ENCODE peak calls at places on chromosomes 11 and 22, in four cellular contexts. A is left lung; O is naive thymus-derived CD4-positive, alpha-beta T cell; E is left ventricle myocardium inferior. H is an unnamed sample. For H3K9me3, the result is how much of the 10 kb centered on the place peaks cover.

GRCh38 chr11:8063319-8063718 is 17.7 kb upstream of the TUB start:
- DNase-seq in E (no peak), A (no peak), O (no peak), H (no peak)

GRCh38 chr11:27209562-27210005 is 153.4 kb downstream of the CCDC34 start:
- DNase-seq in A (no peak), O (no peak), E (peak), H (no peak)

GRCh38 chr22:23143119-23143518 is 1.3 kb upstream of the RSPH14 start:
- DNase-seq in O (no peak), E (no peak), A (no peak), H (no peak)

GRCh38 chr11:116232364-116232801 is 540.4 kb downstream of the BUD13 start:
- DNase-seq in A (no peak), O (no peak), E (no peak), H (no peak)

GRCh38 chr22:21446128-21446826 is 20.9 kb upstream of the TMEM191C start:
- DNase-seq in O (no peak), E (no peak), A (peak), H (no peak)

GRCh38 chr22:47432683-47433082 is 670.2 kb downstream of the TBC1D22A start:
- DNase-seq in E (no peak), A (no peak), O (no peak), H (no peak)

GRCh38 chr11:78061921-78062311 is 1.7 kb upstream of the THRSP start:
- DNase-seq in E (no peak), A (no peak), O (no peak), H (no peak)

GRCh38 chr11:134978388-134979088 is 566.5 kb upstream of the B3GAT1 start:
- DNase-seq in O (no peak), A (no peak), E (no peak), H (no peak)

GRCh38 chr11:61551630-61552029 is 29.2 kb downstream of the SYT7 start:
- DNase-seq in E (peak), A (no peak), O (no peak), H (no peak)

GRCh38 chr22:17831527-17832251 is 57.4 kb upstream of the BID start:
- DNase-seq in A (no peak), E (no peak), O (no peak), H (no peak)

GRCh38 chr11:128737704-128738103 is 43.8 kb downstream of the FLI1 start:
- DNase-seq in O (no peak), A (no peak), E (no peak), H (no peak)

GRCh38 chr11:62980133-62980760 is 4.5 kb downstream of the SLC22A6 start:
- DNase-seq in O (no peak), A (no peak), E (no peak), H (no peak)

GRCh38 chr11:2309251-2310072 is 7.6 kb downstream of the TSPAN32 start:
- DNase-seq in O (no peak), A (no peak), E (no peak), H (peak)

GRCh38 chr11:8075119-8075726 is 5.8 kb upstream of the TUB start:
- DNase-seq in O (no peak), E (no peak), A (no peak), H (no peak)

GRCh38 chr11:32331098-32331497 is 104.2 kb downstream of the WT1 start:
- DNase-seq in E (no peak), A (no peak), O (no peak), H (no peak)

GRCh38 chr22:43262990-43263644 is 76.2 kb upstream of the TTLL12 start:
- DNase-seq in A (no peak), O (no peak), E (peak), H (no peak)

GRCh38 chr22:47290706-47291430 is 528.4 kb downstream of the TBC1D22A start:
- DNase-seq in O (no peak), A (no peak), E (no peak), H (no peak)

GRCh38 chr11:104442320-104442719 is 278.4 kb upstream of the PDGFD start:
- DNase-seq in O (no peak), A (no peak), E (no peak), H (no peak)

GRCh38 chr11:72227316-72228228 is 3.0 kb downstream of the INPPL1 start:
- DNase-seq in A (no peak), O (no peak), E (no peak), H (no peak)

GRCh38 chr11:96319901-96320656 is 22.9 kb downstream of the MAML2 start:
- DNase-seq in O (no peak), E (no peak), A (no peak), H (no peak)

GRCh38 chr22:26884921-26885320 is 227.5 kb downstream of the MIAT start:
- DNase-seq in O (no peak), E (no peak), A (no peak), H (no peak)

GRCh38 chr11:87092159-87092558 is 54.4 kb downstream of the TMEM135 start:
- DNase-seq in A (no peak), O (no peak), E (no peak), H (no peak)

GRCh38 chr11:118212131-118212725 is 12.6 kb downstream of the JAML start:
- DNase-seq in O (no peak), A (no peak), E (peak), H (no peak)

GRCh38 chr22:29747832-29748231 is 19.0 kb downstream of the ZMAT5 start:
- DNase-seq in E (no peak), O (no peak), A (no peak), H (no peak)

GRCh38 chr11:34576331-34576730 is 44.6 kb upstream of the EHF start:
- DNase-seq in O (no peak), A (no peak), E (no peak), H (no peak)

GRCh38 chr11:61923166-61924015 is 6.0 kb upstream of the RAB3IL1 start:
- DNase-seq in O (no peak), A (peak), E (peak), H (no peak)

GRCh38 chr22:50081426-50082196 is 3.6 kb downstream of the MLC1 start:
- DNase-seq in A (peak), O (no peak), E (no peak), H (no peak)

GRCh38 chr11:84580338-84580737 is 1046.8 kb downstream of the DLG2 start:
- DNase-seq in A (no peak), O (no peak), E (no peak), H (no peak)

GRCh38 chr22:23401111-23401909 is 178.8 kb downstream of the IGLL1 start:
- DNase-seq in E (no peak), A (peak), O (no peak), H (no peak)

GRCh38 chr11:17807034-17807433 is 72.5 kb downstream of the KCNC1 start:
- DNase-seq in O (no peak), A (no peak), E (no peak), H (no peak)

GRCh38 chr11:86955674-86956522 is 703 bp upstream of the FZD4 start:
- DNase-seq in A (peak), O (no peak), E (peak), H (no peak)

GRCh38 chr11:100964400-100964799 is 165.2 kb downstream of the PGR start:
- DNase-seq in E (no peak), A (no peak), O (no peak), H (no peak)

GRCh38 chr11:100969008-100969407 is 160.6 kb downstream of the PGR start:
- DNase-seq in A (no peak), E (no peak), O (no peak), H (no peak)

GRCh38 chr11:100965346-100965745 is 164.3 kb downstream of the PGR start:
- DNase-seq in O (no peak), E (no peak), A (no peak), H (no peak)

GRCh38 chr11:100963375-100963774 is 166.2 kb downstream of the PGR start:
- DNase-seq in O (no peak), A (no peak), E (no peak), H (no peak)

GRCh38 chr11:100966366-100966765 is 163.2 kb downstream of the PGR start:
- DNase-seq in E (no peak), O (no peak), A (no peak), H (no peak)
- H3K9me3 ChIP-seq in E (under half), O (under half), A (under half), H (under half)

DNA sequence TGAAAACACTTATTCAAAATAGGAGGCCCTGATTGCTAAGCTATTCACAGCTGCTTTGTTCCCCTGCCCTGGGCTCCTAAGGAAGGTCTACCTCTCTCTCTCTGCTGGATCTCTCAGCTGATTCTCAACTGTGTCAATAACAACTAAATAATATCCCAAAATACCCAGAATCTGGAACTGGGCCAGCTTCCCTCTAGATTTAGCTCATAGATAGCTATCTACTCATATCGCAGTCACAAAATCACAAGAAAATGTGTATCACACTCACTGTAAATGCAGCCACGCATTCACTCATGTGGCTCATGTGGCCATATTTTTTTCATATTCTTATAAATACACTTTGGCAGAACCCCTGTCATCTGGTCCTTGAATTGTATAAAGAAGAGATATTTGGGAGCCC is 555.1 kb downstream of the OPCML start:
- DNase-seq in E (no peak), A (no peak), O (no peak), H (no peak)
- H3K9me3 ChIP-seq in E (under half), A (under half), O (under half), H (under half)

GRCh38 chr11:35995872-35996271 is 52.0 kb downstream of the LDLRAD3 start:
- DNase-seq in A (no peak), E (no peak), O (no peak), H (no peak)
- H3K9me3 ChIP-seq in A (under half), E (under half), O (under half), H (under half)

GRCh38 chr22:49033616-49034015 is 794.1 kb downstream of the BRD1 start:
- DNase-seq in A (no peak), O (no peak), E (no peak), H (no peak)

GRCh38 chr22:49035818-49036457 is 791.7 kb downstream of the BRD1 start:
- DNase-seq in O (no peak), E (no peak), A (no peak), H (no peak)

GRCh38 chr22:49031746-49032330 is 795.8 kb downstream of the BRD1 start:
- DNase-seq in O (no peak), A (no peak), E (no peak), H (no peak)

GRCh38 chr22:49034836-49035817 is 792.5 kb downstream of the BRD1 start:
- DNase-seq in O (no peak), E (no peak), A (no peak), H (no peak)

DNA sequence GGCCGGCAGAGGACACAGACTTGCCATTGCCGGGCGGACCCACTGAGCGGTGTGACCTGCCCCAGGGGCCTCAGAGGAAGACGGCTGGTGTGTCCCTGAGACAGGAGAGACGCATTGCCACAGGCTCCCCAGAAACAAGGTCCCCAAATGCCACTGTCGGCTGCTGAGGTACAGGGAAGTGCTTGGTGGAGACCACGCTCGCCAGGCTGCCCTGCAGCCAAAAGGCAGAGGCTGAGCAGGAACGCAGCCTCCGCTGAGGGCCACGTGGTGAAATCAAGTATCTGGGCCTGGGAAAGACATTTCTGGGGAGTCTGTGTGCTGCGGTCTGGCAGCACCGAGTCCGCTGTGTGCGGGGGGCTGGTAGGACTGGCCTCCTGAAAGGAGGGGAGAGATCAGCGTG is 794.9 kb downstream of the BRD1 start:
- DNase-seq in E (no peak), O (no peak), A (no peak), H (no peak)
- H3K9me3 ChIP-seq in E (under half), O (under half), A (under half), H (under half)

DNA sequence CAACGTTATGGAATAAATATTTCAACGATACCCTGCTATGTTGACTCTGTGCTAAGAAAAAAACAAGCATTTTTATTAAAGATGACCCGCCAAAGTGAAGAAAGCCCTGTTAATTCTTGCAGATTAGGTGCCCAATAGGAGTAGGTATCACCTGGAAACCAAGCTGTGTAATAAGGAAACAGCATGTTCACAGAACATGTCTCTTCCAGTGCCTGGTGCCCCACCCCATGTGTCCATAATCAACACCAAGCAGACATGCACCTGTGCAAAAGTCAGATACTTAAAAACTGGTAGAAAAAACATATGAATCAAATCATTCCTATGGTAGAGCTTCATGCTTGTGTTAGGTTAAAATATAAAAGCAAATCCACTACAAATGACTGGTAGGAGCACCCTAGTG is 327.1 kb downstream of the SHANK2 start:
- DNase-seq in E (no peak), A (no peak), O (no peak), H (no peak)
- H3K9me3 ChIP-seq in E (half or more), A (under half), O (under half), H (under half)

GRCh38 chr11:9193316-9193715 is 71.8 kb downstream of the DENND5A start:
- DNase-seq in E (no peak), A (no peak), O (no peak), H (no peak)

DNA sequence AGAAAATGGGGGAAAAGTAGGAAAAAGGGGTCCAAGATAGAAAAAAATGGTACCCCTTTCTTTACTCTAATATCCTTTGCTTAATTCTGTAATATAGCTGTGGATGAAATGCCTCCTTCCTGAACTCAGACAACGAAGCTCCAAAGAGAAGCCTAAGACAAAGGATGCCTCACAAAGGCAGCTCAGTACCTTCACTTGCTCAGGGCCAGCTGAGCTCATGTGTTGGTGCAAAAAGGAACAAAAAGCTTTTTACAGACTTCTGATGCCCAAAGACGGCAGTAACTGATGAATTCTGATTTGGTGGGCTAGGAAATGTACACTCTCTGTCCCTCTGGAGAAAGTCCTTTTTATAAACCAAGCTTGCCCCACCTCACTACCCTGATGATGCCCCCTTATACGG is 77.5 kb downstream of the DENND5A start:
- DNase-seq in A (no peak), E (no peak), O (no peak), H (no peak)
- H3K9me3 ChIP-seq in A (under half), E (under half), O (under half), H (under half)

GRCh38 chr11:55054723-55055122 is 207.2 kb upstream of the TRIM48 start:
- DNase-seq in A (no peak), E (no peak), O (no peak), H (no peak)
- H3K9me3 ChIP-seq in A (half or more), E (half or more), O (under half), H (under half)